ENCODE peak calls at places on chromosomes 4 and X, in ten cellular contexts. X is tibial nerve, V is HCT116, U is K562, P is A549, H is transverse colon, C is thyroid gland, N is uterus, W is IMR-90, K is suprapubic skin. A is an unnamed sample.

GRCh38 chrX:104113237-104113965 is 1.1 kb downstream of the ZCCHC18 start:
- DNase-seq in X (no peak), V (no peak), U (peak), P (peak), H (peak), C (peak), N (peak), W (peak), K (no peak), A (peak)

GRCh38 chr4:153465583-153465921 is 608 bp upstream of the TMEM131L start:
- DNase-seq in X (peak), V (peak), U (peak), P (peak), H (peak), C (peak), N (no peak), W (peak), K (peak), A (peak)

GRCh38 chr4:100960232-100960631 is 387.1 kb downstream of the PPP3CA start:
- DNase-seq in X (no peak), V (no peak), U (no peak), P (no peak), H (no peak), C (no peak), N (no peak), W (no peak), K (no peak), A (no peak)

GRCh38 chr4:187070740-187071139 is 347.1 kb upstream of the FAT1 start:
- DNase-seq in X (no peak), V (no peak), U (no peak), P (no peak), H (no peak), C (no peak), N (no peak), W (no peak), K (no peak), A (no peak)

GRCh38 chr4:153731239-153731638 is 28.6 kb downstream of the RNF175 start:
- DNase-seq in X (no peak), V (no peak), U (no peak), P (no peak), H (no peak), C (no peak), N (no peak), W (peak), K (no peak), A (peak)

GRCh38 chr4:7753271-7753670 is 186.4 kb downstream of the AFAP1 start:
- DNase-seq in X (no peak), V (no peak), U (no peak), P (no peak), H (no peak), C (no peak), N (no peak), W (no peak), K (no peak), A (no peak)

GRCh38 chrX:143298663-143299241 is 218.5 kb downstream of the SPANXN3 start:
- DNase-seq in X (no peak), V (no peak), U (no peak), P (no peak), H (no peak), C (no peak), N (no peak), W (no peak), K (no peak), A (no peak)

GRCh38 chrX:129540725-129541184 is 696 bp downstream of the OCRL start:
- DNase-seq in X (no peak), V (no peak), U (peak), P (peak), H (peak), C (peak), N (no peak), W (no peak), K (peak), A (peak)

GRCh38 chr4:66564901-66565648 is 894.8 kb upstream of the EPHA5 start:
- DNase-seq in X (no peak), V (no peak), U (no peak), P (peak), H (no peak), C (no peak), N (no peak), W (peak), K (no peak), A (no peak)

GRCh38 chr4:86991998-86992397 is 57.2 kb downstream of the AFF1 start:
- DNase-seq in X (no peak), V (no peak), U (peak), P (no peak), H (no peak), C (no peak), N (no peak), W (no peak), K (no peak), A (no peak)

GRCh38 chrX:151177141-151178027 is 1.0 kb downstream of the GPR50 start:
- DNase-seq in X (no peak), V (no peak), U (no peak), P (no peak), H (no peak), C (no peak), N (no peak), W (no peak), K (no peak), A (no peak)

GRCh38 chrX:108811891-108812290 is 75.5 kb upstream of the IRS4 start:
- DNase-seq in X (no peak), V (no peak), U (peak), P (no peak), H (no peak), C (no peak), N (no peak), W (no peak), K (no peak), A (no peak)

GRCh38 chr4:139419388-139419914 is 34.5 kb upstream of the RAB33B start:
- DNase-seq in X (peak), V (no peak), U (no peak), P (no peak), H (peak), C (peak), N (peak), W (peak), K (peak), A (no peak)

GRCh38 chr4:93203708-93204107 is 624.8 kb upstream of the ATOH1 start:
- DNase-seq in X (no peak), V (peak), U (no peak), P (peak), H (no peak), C (no peak), N (no peak), W (peak), K (no peak), A (no peak)

GRCh38 chr4:140372607-140373327 is 679 bp upstream of the SCOC start:
- DNase-seq in X (no peak), V (peak), U (peak), P (peak), H (peak), C (peak), N (no peak), W (peak), K (no peak), A (no peak)

GRCh38 chrX:57641338-57641737 is 38.7 kb downstream of the NLRP2B start:
- DNase-seq in X (no peak), V (no peak), U (no peak), P (no peak), H (no peak), C (no peak), N (no peak), W (no peak), K (no peak), A (no peak)

GRCh38 chrX:131977619-131978018 is 45.5 kb upstream of the STK26 start:
- DNase-seq in X (no peak), V (no peak), U (no peak), P (no peak), H (no peak), C (no peak), N (no peak), W (no peak), K (no peak), A (no peak)

GRCh38 chrX:71227370-71228062 is 4.5 kb downstream of the GJB1 start:
- DNase-seq in X (no peak), V (no peak), U (no peak), P (no peak), H (no peak), C (no peak), N (no peak), W (no peak), K (no peak), A (no peak)

GRCh38 chr4:98685225-98686045 is 27.0 kb upstream of the TSPAN5 start:
- DNase-seq in X (no peak), V (no peak), U (no peak), P (no peak), H (no peak), C (no peak), N (no peak), W (no peak), K (no peak), A (no peak)

GRCh38 chr4:98677799-98678198 is 19.4 kb upstream of the TSPAN5 start:
- DNase-seq in X (no peak), V (no peak), U (no peak), P (no peak), H (no peak), C (no peak), N (no peak), W (peak), K (no peak), A (no peak)

GRCh38 chr4:98682719-98683118 is 24.3 kb upstream of the TSPAN5 start:
- DNase-seq in X (no peak), V (no peak), U (peak), P (no peak), H (no peak), C (no peak), N (no peak), W (peak), K (no peak), A (no peak)

GRCh38 chr4:98679738-98680137 is 21.3 kb upstream of the TSPAN5 start:
- DNase-seq in X (no peak), V (no peak), U (no peak), P (no peak), H (no peak), C (no peak), N (no peak), W (no peak), K (no peak), A (no peak)

GRCh38 chr4:98680806-98681205 is 22.4 kb upstream of the TSPAN5 start:
- DNase-seq in X (no peak), V (no peak), U (no peak), P (no peak), H (no peak), C (no peak), N (no peak), W (no peak), K (no peak), A (no peak)
- TF ChIP-seq POLR2A in X (no peak), V (no peak), U (no peak), P (no peak), H (no peak), C (no peak), N (no peak), W (no peak), K (no peak), A (no peak)

GRCh38 chr4:4504783-4505182 is 37.1 kb downstream of the STX18 start:
- DNase-seq in X (no peak), V (no peak), U (no peak), P (no peak), H (no peak), C (no peak), N (no peak), W (no peak), K (no peak), A (no peak)
- TF ChIP-seq POLR2A in X (no peak), V (no peak), U (no peak), P (no peak), H (no peak), C (no peak), N (no peak), W (no peak), K (no peak), A (no peak)

GRCh38 chrX:110318664-110318968 is 731 bp upstream of the AMMECR1 start:
- DNase-seq in X (no peak), V (no peak), U (no peak), P (peak), H (no peak), C (no peak), N (no peak), W (no peak), K (no peak), A (no peak)

GRCh38 chrX:110316351-110317078 is 1.4 kb downstream of the AMMECR1 start:
- DNase-seq in X (no peak), V (no peak), U (no peak), P (no peak), H (no peak), C (peak), N (no peak), W (no peak), K (no peak), A (no peak)

GRCh38 chrX:110317079-110317819 is 636 bp downstream of the AMMECR1 start:
- DNase-seq in X (peak), V (no peak), U (peak), P (peak), H (peak), C (peak), N (peak), W (no peak), K (peak), A (peak)

GRCh38 chrX:110315541-110315940 is 2.3 kb downstream of the AMMECR1 start:
- DNase-seq in X (no peak), V (no peak), U (no peak), P (no peak), H (no peak), C (peak), N (no peak), W (no peak), K (no peak), A (no peak)

DNA sequence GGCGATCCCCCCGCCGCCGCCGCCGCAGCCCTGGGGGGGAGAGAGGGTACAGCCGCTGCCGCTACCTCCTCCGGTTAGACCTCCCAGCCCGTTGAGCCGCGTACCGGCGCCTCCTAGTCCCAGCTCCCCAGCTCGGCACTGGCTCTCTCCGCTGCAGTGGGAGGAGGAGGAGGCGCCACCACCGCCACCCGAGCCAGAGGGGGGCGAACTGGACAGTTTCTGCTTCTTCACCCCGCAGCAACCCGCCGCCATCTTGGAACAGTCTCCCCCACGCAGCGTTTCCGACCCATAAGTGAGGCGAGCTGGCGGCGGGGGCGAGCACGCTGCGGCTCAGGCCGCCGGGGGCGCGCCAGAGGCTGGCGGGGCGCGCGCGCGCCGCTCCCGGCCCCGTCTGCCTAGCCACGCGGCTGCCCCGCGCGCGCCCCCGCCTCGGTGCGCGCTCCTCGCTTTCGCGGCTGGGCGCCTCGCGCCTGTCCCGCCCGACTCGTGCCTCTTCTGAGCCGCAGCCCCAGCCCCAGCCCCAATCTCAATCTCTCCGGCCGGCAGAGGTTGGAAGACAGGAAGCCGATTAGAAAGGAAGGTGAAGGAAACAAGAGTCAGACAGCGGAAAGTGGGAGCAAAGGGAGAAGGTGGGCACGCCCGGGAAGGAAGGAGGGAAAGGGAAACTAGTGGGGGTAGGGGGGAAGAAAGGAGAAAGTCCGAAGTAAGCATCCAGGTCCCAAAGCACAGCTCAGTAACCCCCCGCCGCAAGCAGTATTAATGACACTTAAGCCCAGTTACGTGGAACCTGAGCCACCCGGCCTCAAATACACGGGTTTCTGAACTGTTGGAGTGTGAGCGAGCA is at the start of gene AMMECR1:
- DNase-seq in X (peak), V (peak), U (peak), P (peak), H (peak), C (peak), N (peak), W (peak), K (peak), A (peak)
- TF ChIP-seq POLR2A in X (peak), V (peak), U (peak), P (peak), H (peak), C (no peak), N (peak), W (peak), K (no peak), A (peak)

DNA sequence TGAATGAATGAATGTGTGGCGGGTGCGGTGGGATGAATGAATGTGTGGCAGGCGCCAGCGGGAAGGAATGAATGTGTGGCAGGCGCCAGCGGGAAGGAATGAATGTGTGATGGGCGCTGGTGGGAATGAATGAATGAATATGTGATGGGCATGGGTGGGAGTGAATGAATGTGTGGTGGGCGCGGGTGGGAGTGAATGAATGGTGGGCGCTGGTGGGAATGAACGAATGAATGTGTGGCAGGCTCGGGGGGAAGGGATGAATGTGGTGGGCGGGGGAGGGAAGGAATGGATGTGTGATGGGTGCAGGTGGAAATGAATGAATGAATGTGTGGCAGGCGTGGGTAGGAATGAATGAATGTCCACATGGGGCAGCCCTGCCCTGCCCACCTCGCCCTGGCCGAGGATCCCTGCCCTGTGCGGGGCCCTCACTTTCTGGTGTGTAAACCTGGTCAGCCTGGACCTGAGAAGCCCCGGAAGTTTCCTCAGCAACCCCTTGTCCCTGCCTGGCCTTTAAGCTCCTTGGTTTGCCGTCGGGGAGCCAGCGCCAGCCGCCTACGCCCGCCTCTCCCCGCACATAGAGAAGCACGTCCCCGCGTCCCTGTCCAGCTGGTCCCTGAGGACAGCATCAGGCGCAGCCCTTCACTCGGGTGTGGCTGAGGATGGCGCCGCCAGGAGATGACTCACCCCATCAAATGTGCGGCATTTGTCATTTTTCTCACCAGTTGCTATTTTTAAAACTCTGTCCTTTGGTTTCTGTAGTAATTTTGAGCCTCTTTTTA is 112.8 kb upstream of the LRPAP1 start:
- DNase-seq in X (no peak), V (no peak), U (peak), P (peak), H (no peak), C (no peak), N (peak), W (no peak), K (peak), A (peak)
- TF ChIP-seq POLR2A in X (no peak), V (no peak), U (no peak), P (no peak), H (no peak), C (no peak), N (no peak), W (no peak), K (no peak), A (peak)

DNA sequence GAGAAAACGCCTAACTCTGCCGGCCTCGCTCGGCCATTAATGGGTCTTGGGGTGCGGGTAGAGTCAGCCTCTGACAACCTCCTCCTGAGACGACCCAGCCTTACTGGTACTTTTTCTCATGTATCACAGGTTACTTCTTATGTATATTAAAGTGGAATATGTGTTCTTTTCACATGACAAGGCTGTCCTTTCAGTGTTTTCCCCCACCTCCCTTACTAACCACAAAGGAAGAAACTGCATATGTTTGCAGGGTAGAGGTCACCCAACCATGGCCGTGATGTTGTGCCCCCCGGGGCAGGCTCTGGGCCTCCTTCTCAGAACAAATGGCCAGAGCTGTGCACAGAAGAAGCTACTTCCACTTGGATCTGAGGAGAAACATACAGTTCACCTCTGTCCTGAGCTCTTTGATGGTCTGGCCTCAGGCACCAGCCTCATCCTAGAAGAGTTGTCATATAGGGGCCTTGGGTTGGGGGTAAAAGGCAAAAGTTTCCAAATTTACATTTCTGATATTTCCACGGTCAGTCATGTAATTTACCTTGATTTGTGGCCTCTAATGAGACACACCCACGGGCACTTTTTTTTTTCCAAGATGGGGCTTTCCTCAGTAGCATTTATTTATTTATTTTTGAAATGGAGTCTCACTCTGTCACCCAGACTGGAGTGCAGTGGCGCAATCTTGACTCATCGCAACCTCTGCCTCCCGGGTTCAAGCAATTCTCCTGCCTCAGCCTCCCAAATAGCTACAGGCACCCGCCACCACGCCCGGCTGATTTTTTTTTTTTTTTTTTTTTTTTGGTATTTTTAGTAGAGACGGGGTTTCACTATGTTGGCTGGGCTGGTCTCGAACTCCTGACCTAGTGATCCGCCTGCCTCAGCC is 1.9 kb downstream of the SOWAHD start:
- DNase-seq in X (no peak), V (no peak), U (no peak), P (no peak), H (no peak), C (no peak), N (no peak), W (no peak), K (no peak), A (no peak)
- TF ChIP-seq POLR2A in X (no peak), V (no peak), U (no peak), P (no peak), H (no peak), C (no peak), N (no peak), W (no peak), K (no peak), A (no peak)

A was measured in H54.